ENCODE peak calls at places on chromosome 15, in seven cellular contexts. One of them, this sample, is unnamed.

GRCh38 chr15:42274693-42274971 is 1.4 kb upstream of the TMEM87A start:
- DNase-seq in NCI-H1694: no peak
- DNase-seq in PC-3: no peak
- DNase-seq in psoas muscle: peak; percentile 46
- DNase-seq in caudate nucleus: no peak
- DNase-seq in RCC 7860: no peak
- DNase-seq in amniotic stem cell: no peak
- DNase-seq in this sample: peak; percentile 9

GRCh38 chr15:74959643-74959939 is 3.0 kb upstream of the RPP25 start:
- DNase-seq in NCI-H1694: no peak
- DNase-seq in PC-3: no peak
- DNase-seq in psoas muscle: no peak
- DNase-seq in caudate nucleus: no peak
- DNase-seq in RCC 7860: no peak
- DNase-seq in amniotic stem cell: no peak
- DNase-seq in this sample: no peak

GRCh38 chr15:90449206-90449735 is 61.2 kb downstream of the IQGAP1 start:
- DNase-seq in NCI-H1694: no peak
- DNase-seq in PC-3: peak; percentile 59
- DNase-seq in psoas muscle: no peak
- DNase-seq in caudate nucleus: no peak
- DNase-seq in RCC 7860: peak; percentile 35
- DNase-seq in amniotic stem cell: no peak
- DNase-seq in this sample: no peak

GRCh38 chr15:43100971-43101370 is 4.9 kb downstream of the UBR1 start:
- DNase-seq in NCI-H1694: no peak
- DNase-seq in PC-3: no peak
- DNase-seq in psoas muscle: no peak
- DNase-seq in caudate nucleus: no peak
- DNase-seq in RCC 7860: no peak
- DNase-seq in amniotic stem cell: no peak
- DNase-seq in this sample: no peak

GRCh38 chr15:33154366-33155166 is 39.9 kb downstream of the FMN1 start:
- DNase-seq in NCI-H1694: no peak
- DNase-seq in PC-3: no peak
- DNase-seq in psoas muscle: no peak
- DNase-seq in caudate nucleus: no peak
- DNase-seq in RCC 7860: peak; percentile 95
- DNase-seq in amniotic stem cell: no peak
- DNase-seq in this sample: peak; percentile 27

GRCh38 chr15:66565731-66566130 is at the start of gene LCTL:
- DNase-seq in NCI-H1694: no peak
- DNase-seq in PC-3: peak; percentile 42
- DNase-seq in psoas muscle: no peak
- DNase-seq in caudate nucleus: no peak
- DNase-seq in RCC 7860: peak; percentile 24
- DNase-seq in amniotic stem cell: no peak
- DNase-seq in this sample: no peak

GRCh38 chr15:52124270-52124878 is 11.8 kb upstream of the BCL2L10 start:
- DNase-seq in NCI-H1694: no peak
- DNase-seq in PC-3: peak; percentile 79
- DNase-seq in psoas muscle: no peak
- DNase-seq in caudate nucleus: no peak
- DNase-seq in RCC 7860: peak; percentile 59
- DNase-seq in amniotic stem cell: no peak
- DNase-seq in this sample: no peak

GRCh38 chr15:79418693-79419279 is 13.3 kb upstream of the MINAR1 start:
- DNase-seq in NCI-H1694: no peak
- DNase-seq in PC-3: no peak
- DNase-seq in psoas muscle: no peak
- DNase-seq in caudate nucleus: peak; percentile 9
- DNase-seq in RCC 7860: no peak
- DNase-seq in amniotic stem cell: no peak
- DNase-seq in this sample: no peak

GRCh38 chr15:39145854-39146253 is 435.0 kb upstream of the THBS1 start:
- DNase-seq in NCI-H1694: no peak
- DNase-seq in PC-3: peak; percentile 73
- DNase-seq in psoas muscle: no peak
- DNase-seq in caudate nucleus: no peak
- DNase-seq in RCC 7860: no peak
- DNase-seq in amniotic stem cell: no peak
- DNase-seq in this sample: no peak

GRCh38 chr15:34810455-34811146 is 15.3 kb upstream of the ACTC1 start:
- DNase-seq in NCI-H1694: no peak
- DNase-seq in PC-3: peak; percentile 64
- DNase-seq in psoas muscle: no peak
- DNase-seq in caudate nucleus: no peak
- DNase-seq in RCC 7860: peak; percentile 63
- DNase-seq in amniotic stem cell: peak; percentile 86
- DNase-seq in this sample: no peak

GRCh38 chr15:71485094-71485693 is 325.2 kb upstream of the NR2E3 start:
- DNase-seq in NCI-H1694: no peak
- DNase-seq in PC-3: peak; percentile 23
- DNase-seq in psoas muscle: no peak
- DNase-seq in caudate nucleus: no peak
- DNase-seq in RCC 7860: no peak
- DNase-seq in amniotic stem cell: no peak
- DNase-seq in this sample: no peak

GRCh38 chr15:40108061-40108854 is 421 bp downstream of the BMF start:
- DNase-seq in NCI-H1694: no peak
- DNase-seq in PC-3: peak; percentile 32
- DNase-seq in psoas muscle: peak; percentile 93
- DNase-seq in caudate nucleus: no peak
- DNase-seq in RCC 7860: peak; percentile 5
- DNase-seq in amniotic stem cell: no peak
- DNase-seq in this sample: peak; percentile 64

GRCh38 chr15:40070166-40070557 is 31.2 kb upstream of the SRP14 start:
- DNase-seq in NCI-H1694: no peak
- DNase-seq in PC-3: no peak
- DNase-seq in psoas muscle: no peak
- DNase-seq in caudate nucleus: no peak
- DNase-seq in RCC 7860: no peak
- DNase-seq in amniotic stem cell: no peak
- DNase-seq in this sample: no peak

GRCh38 chr15:75167588-75168076 is 34.0 kb upstream of the C15orf39 start:
- DNase-seq in NCI-H1694: no peak
- DNase-seq in PC-3: peak; percentile 32
- DNase-seq in psoas muscle: no peak
- DNase-seq in caudate nucleus: no peak
- DNase-seq in RCC 7860: no peak
- DNase-seq in amniotic stem cell: no peak
- DNase-seq in this sample: no peak

GRCh38 chr15:61685513-61685912 is 374.7 kb downstream of the VPS13C start:
- DNase-seq in NCI-H1694: no peak
- DNase-seq in PC-3: no peak
- DNase-seq in psoas muscle: no peak
- DNase-seq in caudate nucleus: no peak
- DNase-seq in RCC 7860: no peak
- DNase-seq in amniotic stem cell: no peak
- DNase-seq in this sample: no peak

GRCh38 chr15:59797756-59798604 is 108.9 kb upstream of the BNIP2 start:
- DNase-seq in NCI-H1694: no peak
- DNase-seq in PC-3: no peak
- DNase-seq in psoas muscle: no peak
- DNase-seq in caudate nucleus: no peak
- DNase-seq in RCC 7860: no peak
- DNase-seq in amniotic stem cell: no peak
- DNase-seq in this sample: no peak

GRCh38 chr15:68614621-68615035 is 35.8 kb downstream of the CORO2B start:
- DNase-seq in NCI-H1694: no peak
- DNase-seq in PC-3: no peak
- DNase-seq in psoas muscle: peak; percentile 77
- DNase-seq in caudate nucleus: peak; percentile 94
- DNase-seq in RCC 7860: no peak
- DNase-seq in amniotic stem cell: no peak
- DNase-seq in this sample: peak; percentile 79

GRCh38 chr15:58386641-58387040 is 45.1 kb upstream of the LIPC start:
- DNase-seq in NCI-H1694: no peak
- DNase-seq in PC-3: no peak
- DNase-seq in psoas muscle: no peak
- DNase-seq in caudate nucleus: no peak
- DNase-seq in RCC 7860: no peak
- DNase-seq in amniotic stem cell: no peak
- DNase-seq in this sample: no peak

GRCh38 chr15:66415321-66415720 is 28.6 kb downstream of the MAP2K1 start:
- DNase-seq in NCI-H1694: no peak
- DNase-seq in PC-3: no peak
- DNase-seq in psoas muscle: no peak
- DNase-seq in caudate nucleus: no peak
- DNase-seq in RCC 7860: no peak
- DNase-seq in amniotic stem cell: no peak
- DNase-seq in this sample: no peak

GRCh38 chr15:39976291-39977274 is 42.7 kb downstream of the EIF2AK4 start:
- DNase-seq in NCI-H1694: no peak
- DNase-seq in PC-3: peak; percentile 75
- DNase-seq in psoas muscle: peak; percentile 76
- DNase-seq in caudate nucleus: peak; percentile 59
- DNase-seq in RCC 7860: no peak
- DNase-seq in amniotic stem cell: peak; percentile 42
- DNase-seq in this sample: peak; percentile 73

GRCh38 chr15:70964058-70964457 is 71.4 kb downstream of the LRRC49 start:
- DNase-seq in NCI-H1694: no peak
- DNase-seq in PC-3: no peak
- DNase-seq in psoas muscle: no peak
- DNase-seq in caudate nucleus: no peak
- DNase-seq in RCC 7860: no peak
- DNase-seq in amniotic stem cell: no peak
- DNase-seq in this sample: no peak

GRCh38 chr15:98946301-98947255 is 61.0 kb downstream of the PGPEP1L start:
- DNase-seq in NCI-H1694: no peak
- DNase-seq in PC-3: no peak
- DNase-seq in psoas muscle: peak; percentile 85
- DNase-seq in caudate nucleus: peak; percentile 54
- DNase-seq in RCC 7860: no peak
- DNase-seq in amniotic stem cell: no peak
- DNase-seq in this sample: no peak

GRCh38 chr15:44633603-44634002 is 29.9 kb downstream of the SPG11 start:
- DNase-seq in NCI-H1694: no peak
- DNase-seq in PC-3: peak; percentile 26
- DNase-seq in psoas muscle: no peak
- DNase-seq in caudate nucleus: no peak
- DNase-seq in RCC 7860: no peak
- DNase-seq in amniotic stem cell: no peak
- DNase-seq in this sample: no peak